ENCODE peak calls at places on chromosomes 2 and 18, in ten cellular contexts. G, Q, N, Z, O, K, U, A, S and T are unnamed samples.

GRCh38 chr18:36189486-36189885 is 2.2 kb downstream of the MOCOS start:
- DNase-seq in S (no peak), A (no peak), G (no peak), O (no peak), Z (no peak), Q (no peak), N (no peak), U (no peak), K (no peak), T (no peak)

GRCh38 chr2:43217228-43218220 is 8.9 kb downstream of the ZFP36L2 start:
- DNase-seq in K (no peak), N (no peak), A (peak), Q (peak), G (no peak), U (no peak), Z (no peak), S (no peak), O (no peak), T (no peak)

GRCh38 chr2:172380436-172381274 is 46.7 kb upstream of the ITGA6 start:
- DNase-seq in K (no peak), A (no peak), S (no peak), G (no peak), Q (peak), Z (no peak), N (no peak), U (no peak), O (no peak), T (no peak)

GRCh38 chr2:100422320-100422719 is 4.9 kb upstream of the CHST10 start:
- DNase-seq in Q (peak), S (peak), Z (no peak), K (no peak), U (no peak), G (peak), A (no peak), O (peak), N (no peak), T (peak)

GRCh38 chr2:230913812-230914211 is 11.2 kb downstream of the GPR55 start:
- DNase-seq in U (no peak), N (no peak), Q (no peak), S (no peak), Z (no peak), O (no peak), A (no peak), G (no peak), K (no peak), T (no peak)

GRCh38 chr18:48952287-48953095 is 1.7 kb upstream of the SMAD7 start:
- DNase-seq in U (peak), N (no peak), A (peak), Z (peak), S (peak), O (peak), G (peak), Q (peak), K (no peak), T (peak)

GRCh38 chr2:171793691-171794678 is 100.1 kb downstream of the SLC25A12 start:
- DNase-seq in S (peak), K (no peak), G (peak), Z (no peak), O (no peak), U (no peak), N (no peak), A (no peak), Q (peak), T (no peak)

GRCh38 chr2:113160962-113161361 is 12.8 kb upstream of the PSD4 start:
- DNase-seq in S (no peak), U (no peak), Q (no peak), G (no peak), K (no peak), A (no peak), N (no peak), Z (no peak), O (no peak), T (no peak)

GRCh38 chr2:62501794-62502500 is 4.0 kb downstream of the TMEM17 start:
- DNase-seq in U (no peak), O (peak), Q (no peak), A (no peak), Z (no peak), S (peak), G (peak), N (no peak), K (no peak), T (no peak)

GRCh38 chr2:166388488-166389070 is 12.8 kb upstream of the SCN9A start:
- DNase-seq in U (no peak), Z (no peak), N (no peak), Q (no peak), K (no peak), A (no peak), O (no peak), G (peak), S (no peak), T (no peak)

GRCh38 chr2:205024822-205025518 is 479.7 kb downstream of the PARD3B start:
- DNase-seq in K (peak), Q (peak), G (peak), S (peak), U (peak), A (no peak), N (peak), Z (no peak), O (peak), T (peak)

GRCh38 chr18:46169464-46169941 is 65.3 kb downstream of the HAUS1 start:
- DNase-seq in O (peak), A (no peak), Z (no peak), Q (peak), N (no peak), S (peak), K (no peak), U (no peak), G (peak), T (no peak)